ENCODE peak calls at places on chromosomes 1 and 21, in four cellular contexts. B is SK-MEL-5, K is progenitor cell of endocrine pancreas, Z is left ventricle myocardium superior. S is an unnamed sample.

GRCh38 chr1:243713470-243714186 is 136.4 kb downstream of the AKT3 start:
- DNase-seq in B (peak), K (no peak), Z (no peak), S (no peak)

GRCh38 chr1:156371553-156372264 is 2.7 kb downstream of the RHBG start:
- DNase-seq in B (peak), K (no peak), Z (peak), S (no peak)

GRCh38 chr1:216851073-216851472 is 127.8 kb upstream of the ESRRG start:
- DNase-seq in B (no peak), K (no peak), Z (no peak), S (no peak)

GRCh38 chr1:200380589-200381021 is 29.2 kb downstream of the ZNF281 start:
- DNase-seq in B (no peak), K (no peak), Z (no peak), S (no peak)

GRCh38 chr21:36211660-36212512 is 55.3 kb downstream of the DOP1B start:
- DNase-seq in B (no peak), K (no peak), Z (no peak), S (no peak)

GRCh38 chr1:32783851-32784250 is 33.3 kb downstream of the YARS1 start:
- DNase-seq in B (no peak), K (no peak), Z (no peak), S (no peak)

GRCh38 chr21:29991624-29992023 is 51.8 kb upstream of the GRIK1 start:
- DNase-seq in B (no peak), K (no peak), Z (no peak), S (no peak)

GRCh38 chr21:46031484-46031883 is 49.9 kb downstream of the COL6A1 start:
- DNase-seq in B (no peak), K (no peak), Z (no peak), S (no peak)

GRCh38 chr1:33010946-33011731 is 25.5 kb downstream of the AK2 start:
- DNase-seq in B (peak), K (no peak), Z (peak), S (no peak)

GRCh38 chr1:11058595-11059165 is 1.1 kb downstream of the SRM start:
- DNase-seq in B (no peak), K (no peak), Z (no peak), S (no peak)

GRCh38 chr1:214310777-214311690 is 30.1 kb downstream of the SMYD2 start:
- DNase-seq in B (no peak), K (no peak), Z (no peak), S (no peak)

GRCh38 chr1:15354580-15354965 is 55.1 kb upstream of the EFHD2 start:
- DNase-seq in B (no peak), K (no peak), Z (no peak), S (no peak)

GRCh38 chr1:200891774-200892157 is 2.9 kb upstream of the INAVA start:
- DNase-seq in B (no peak), K (peak), Z (no peak), S (peak)

GRCh38 chr1:174753131-174753530 is 246.6 kb upstream of the CACYBP start:
- DNase-seq in B (no peak), K (no peak), Z (no peak), S (no peak)

GRCh38 chr1:172742599-172743500 is 83.9 kb downstream of the FASLG start:
- DNase-seq in B (peak), K (no peak), Z (no peak), S (peak)

GRCh38 chr1:176789571-176790090 is 326.7 kb downstream of the PAPPA2 start:
- DNase-seq in B (no peak), K (no peak), Z (no peak), S (no peak)

GRCh38 chr1:147078606-147079399 is 93.5 kb downstream of the PRKAB2 start:
- DNase-seq in B (no peak), K (no peak), Z (no peak), S (no peak)

GRCh38 chr1:24289937-24290595 is 29.1 kb upstream of the GRHL3 start:
- DNase-seq in B (peak), K (no peak), Z (peak), S (no peak)

GRCh38 chr1:76040327-76040868 is 34.1 kb upstream of the ST6GALNAC3 start:
- DNase-seq in B (no peak), K (peak), Z (no peak), S (no peak)

GRCh38 chr1:9239622-9240401 is 5.2 kb downstream of the H6PD start:
- DNase-seq in B (peak), K (no peak), Z (peak), S (no peak)

GRCh38 chr1:204692320-204692851 is 6.8 kb upstream of the LRRN2 start:
- DNase-seq in B (peak), K (no peak), Z (no peak), S (no peak)

GRCh38 chr1:184056921-184057496 is 5.5 kb downstream of the TSEN15 start:
- DNase-seq in B (no peak), K (no peak), Z (no peak), S (no peak)

GRCh38 chr1:37752213-37752582 is 12.7 kb downstream of the EPHA10 start:
- DNase-seq in B (no peak), K (no peak), Z (no peak), S (no peak)

GRCh38 chr1:19033516-19033840 is 77.0 kb upstream of the IFFO2 start:
- DNase-seq in B (no peak), K (no peak), Z (no peak), S (no peak)

GRCh38 chr1:199096601-199097000 is 457.8 kb downstream of the PTPRC start:
- DNase-seq in B (no peak), K (no peak), Z (no peak), S (no peak)

GRCh38 chr1:2642131-2642559 is 9.3 kb upstream of the MMEL1 start:
- DNase-seq in B (no peak), K (no peak), Z (no peak), S (no peak)

GRCh38 chr1:39829791-39830533 is 41.3 kb upstream of the BMP8B start:
- DNase-seq in B (no peak), K (no peak), Z (no peak), S (no peak)

GRCh38 chr1:39960461-39960958 is 5.6 kb downstream of the MFSD2A start:
- DNase-seq in B (no peak), K (no peak), Z (peak), S (no peak)

GRCh38 chr1:10631121-10631810 is 156.5 kb downstream of the PEX14 start:
- DNase-seq in B (no peak), K (no peak), Z (peak), S (no peak)